ENCODE peak calls at places on chromosomes 11 and 22, in five cellular contexts. V is GM13977, Q is AG10803, A is ovary, Y is AG04450. X is an unnamed sample.

GRCh38 chr11:80163441-80163840 is 722.6 kb upstream of the TENM4 start:
- DNase-seq in Q (no peak), V (no peak), A (no peak), Y (no peak), X (no peak)

GRCh38 chr22:50305658-50306566 is 1.5 kb downstream of the PLXNB2 start:
- DNase-seq in Y (peak), A (peak), V (peak), Q (peak), X (peak)

GRCh38 chr11:69658606-69659450 is 16.3 kb downstream of the LTO1 start:
- DNase-seq in Q (no peak), V (no peak), A (no peak), Y (no peak), X (no peak)

GRCh38 chr11:93655047-93655446 is 6.4 kb upstream of the CEP295 start:
- DNase-seq in V (no peak), Y (no peak), A (no peak), Q (no peak), X (no peak)

GRCh38 chr11:126343051-126343450 is 12.4 kb upstream of the ST3GAL4 start:
- DNase-seq in Q (no peak), A (peak), V (no peak), Y (no peak), X (no peak)

GRCh38 chr22:43535741-43536140 is 123.9 kb downstream of the MPPED1 start:
- DNase-seq in A (no peak), V (no peak), Q (no peak), Y (no peak), X (no peak)

GRCh38 chr22:30204742-30205111 is 41.8 kb downstream of the LIF start:
- DNase-seq in V (no peak), Q (peak), A (peak), Y (peak), X (no peak)

GRCh38 chr11:61480936-61481335 is 27.6 kb upstream of the LRRC10B start:
- DNase-seq in Y (no peak), A (no peak), V (no peak), Q (no peak), X (no peak)

GRCh38 chr11:69131644-69132300 is 24.0 kb upstream of the SMIM38 start:
- DNase-seq in Q (peak), Y (peak), V (peak), A (no peak), X (no peak)

GRCh38 chr11:1460396-1460795 is 26.2 kb downstream of the MOB2 start:
- DNase-seq in Q (no peak), A (peak), Y (peak), V (no peak), X (no peak)

GRCh38 chr11:36702330-36703054 is 104.5 kb upstream of the RAG2 start:
- DNase-seq in Q (peak), A (no peak), V (peak), Y (peak), X (no peak)

GRCh38 chr11:63165710-63166310 is 21.8 kb upstream of the SLC22A24 start:
- DNase-seq in Y (no peak), V (no peak), Q (no peak), A (no peak), X (no peak)

GRCh38 chr11:75145196-75145971 is 5.5 kb upstream of the SLCO2B1 start:
- DNase-seq in Y (no peak), V (no peak), Q (no peak), A (no peak), X (no peak)

GRCh38 chr22:38246046-38246658 is 26.7 kb downstream of the TMEM184B start:
- DNase-seq in A (no peak), V (no peak), Q (no peak), Y (no peak), X (no peak)

GRCh38 chr22:40128989-40129388 is 48.7 kb upstream of the TNRC6B start:
- DNase-seq in A (no peak), Y (no peak), V (no peak), Q (no peak), X (no peak)

GRCh38 chr11:8631395-8632110 is 37.5 kb upstream of the STK33 start:
- DNase-seq in A (no peak), Q (peak), V (no peak), Y (peak), X (no peak)

GRCh38 chr22:42905217-42905616 is 48.1 kb upstream of the ARFGAP3 start:
- DNase-seq in Q (no peak), A (no peak), V (no peak), Y (no peak), X (no peak)

GRCh38 chr11:2441171-2441570 is 3.1 kb downstream of the TRPM5 start:
- DNase-seq in V (no peak), Q (no peak), A (no peak), Y (no peak), X (no peak)

GRCh38 chr11:65279713-65280459 is 18.1 kb downstream of the POLA2 start:
- DNase-seq in Y (peak), Q (peak), V (peak), A (no peak), X (no peak)

GRCh38 chr11:131408011-131408640 is 37.7 kb downstream of the NTM start:
- DNase-seq in V (peak), Y (no peak), A (no peak), Q (peak), X (no peak)

GRCh38 chr11:57399928-57400578 is 9.6 kb upstream of the PRG2 start:
- DNase-seq in V (no peak), Y (no peak), Q (no peak), A (no peak), X (no peak)

GRCh38 chr11:118911880-118912741 is 13.6 kb downstream of the BCL9L start:
- DNase-seq in Y (peak), A (peak), V (no peak), Q (peak), X (peak)

GRCh38 chr11:17649696-17650600 is 69.4 kb upstream of the MYOD1 start:
- DNase-seq in A (no peak), Q (peak), Y (no peak), V (peak), X (no peak)

GRCh38 chr11:120744016-120744994 is 232.8 kb downstream of the GRIK4 start:
- DNase-seq in V (no peak), Q (no peak), A (no peak), Y (no peak), X (no peak)

GRCh38 chr11:80593981-80594380 is 1153.2 kb upstream of the TENM4 start:
- DNase-seq in Q (peak), A (no peak), V (no peak), Y (no peak), X (no peak)

GRCh38 chr22:23831261-23831660 is 7.5 kb downstream of the DERL3 start:
- DNase-seq in V (no peak), A (peak), Q (no peak), Y (no peak), X (no peak)

GRCh38 chr11:69443968-69444364 is 37.5 kb upstream of the LINC01488 start:
- DNase-seq in Y (no peak), Q (peak), A (no peak), V (no peak), X (no peak)

GRCh38 chr11:120241277-120241676 is 1.3 kb downstream of the POU2F3 start:
- DNase-seq in Q (no peak), Y (no peak), V (no peak), A (no peak), X (no peak)

GRCh38 chr11:109132539-109132938 is 289.5 kb upstream of the C11orf87 start:
- DNase-seq in A (no peak), Y (no peak), Q (peak), V (no peak), X (no peak)

GRCh38 chr22:19524170-19525115 is at the start of gene CLDN5:
- DNase-seq in Y (no peak), Q (no peak), V (peak), A (peak), X (no peak)

GRCh38 chr11:14622241-14622954 is 21.2 kb upstream of the PDE3B start:
- DNase-seq in A (no peak), Q (no peak), V (no peak), Y (no peak), X (no peak)

GRCh38 chr22:18968011-18968749 is 32.1 kb upstream of the PRODH start:
- DNase-seq in Q (peak), Y (no peak), A (no peak), V (no peak), X (no peak)

GRCh38 chr11:9756878-9757277 is 93.0 kb downstream of the SWAP70 start:
- DNase-seq in A (no peak), Q (no peak), Y (no peak), V (no peak), X (no peak)

GRCh38 chr11:9759519-9760179 is 95.8 kb downstream of the SWAP70 start:
- DNase-seq in Q (peak), Y (peak), V (peak), A (peak), X (peak)

GRCh38 chr11:9760180-9760550 is 96.3 kb downstream of the SWAP70 start:
- DNase-seq in V (no peak), Y (peak), A (peak), Q (peak), X (peak)

GRCh38 chr11:9757809-9758675 is 94.2 kb downstream of the SWAP70 start:
- DNase-seq in Y (no peak), A (peak), Q (peak), V (peak), X (peak)

DNA sequence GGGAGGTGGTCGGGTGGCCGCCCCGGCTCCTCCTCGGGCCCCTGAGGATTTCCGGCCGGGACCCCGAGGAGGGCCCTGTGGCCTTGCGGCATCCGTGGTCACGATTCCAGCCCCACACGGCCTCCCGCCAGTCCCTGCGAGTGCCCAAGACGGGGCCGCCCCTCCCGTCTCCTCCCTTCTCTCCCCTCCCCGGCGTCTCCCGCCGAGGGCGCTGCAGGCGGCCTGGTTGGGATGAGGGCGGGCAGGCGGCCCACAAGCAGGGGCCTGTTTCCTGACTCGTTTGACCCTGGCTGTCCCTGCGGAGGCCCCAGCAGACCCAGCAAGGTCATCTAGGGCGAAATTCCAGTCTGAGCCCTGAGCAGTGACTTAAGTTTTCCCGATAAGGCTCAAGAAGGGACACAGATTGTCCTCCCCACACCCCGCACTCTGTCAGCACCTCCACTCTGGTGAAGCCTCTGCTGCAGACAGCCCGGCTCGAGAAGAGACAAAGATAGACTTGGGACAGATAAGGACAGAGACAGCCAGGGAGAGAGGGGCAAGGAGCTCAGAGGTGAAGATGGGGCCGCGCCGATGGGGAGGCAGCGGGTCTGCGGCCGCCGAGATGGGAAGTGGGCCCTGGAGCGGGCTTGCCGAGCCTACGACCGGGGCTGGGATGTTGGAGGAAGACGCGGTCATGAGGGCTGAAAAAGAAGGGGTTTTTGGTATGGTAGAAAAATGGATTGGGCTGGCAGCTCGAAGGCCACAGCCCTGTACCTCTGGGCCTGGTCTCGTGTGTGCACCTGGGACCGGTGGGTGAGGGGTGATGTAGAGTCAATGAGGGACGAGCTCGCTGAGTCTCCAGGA is 95.0 kb downstream of the SWAP70 start:
- DNase-seq in V (peak), Q (peak), A (peak), Y (no peak), X (peak)
- TF ChIP-seq CTCF in V (peak), Q (peak), A (no peak), Y (peak), X (no peak)

DNA sequence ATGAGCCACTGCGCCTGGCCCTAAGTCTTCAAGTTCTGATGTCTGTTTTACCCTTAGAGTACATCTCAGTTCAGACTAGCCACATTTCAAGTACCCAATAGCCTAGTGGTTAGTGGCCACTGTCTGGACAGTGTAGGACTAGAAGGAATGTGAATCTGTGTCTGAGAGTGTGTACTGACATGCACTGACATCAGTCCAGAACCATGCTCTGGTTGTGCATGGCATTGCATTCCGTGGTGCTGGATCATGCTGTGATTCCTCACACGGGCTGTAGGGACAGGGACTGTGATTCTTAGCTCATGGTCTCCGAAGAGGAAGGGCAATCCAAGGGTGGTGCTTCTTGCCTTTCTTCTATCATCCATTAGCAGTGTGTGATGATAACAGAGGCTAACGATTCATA is 41.1 kb downstream of the AMOTL1 start:
- DNase-seq in Y (no peak), V (no peak), Q (peak), A (no peak), X (no peak)
- TF ChIP-seq CTCF in Y (no peak), V (no peak), Q (no peak), A (no peak), X (no peak)

DNA sequence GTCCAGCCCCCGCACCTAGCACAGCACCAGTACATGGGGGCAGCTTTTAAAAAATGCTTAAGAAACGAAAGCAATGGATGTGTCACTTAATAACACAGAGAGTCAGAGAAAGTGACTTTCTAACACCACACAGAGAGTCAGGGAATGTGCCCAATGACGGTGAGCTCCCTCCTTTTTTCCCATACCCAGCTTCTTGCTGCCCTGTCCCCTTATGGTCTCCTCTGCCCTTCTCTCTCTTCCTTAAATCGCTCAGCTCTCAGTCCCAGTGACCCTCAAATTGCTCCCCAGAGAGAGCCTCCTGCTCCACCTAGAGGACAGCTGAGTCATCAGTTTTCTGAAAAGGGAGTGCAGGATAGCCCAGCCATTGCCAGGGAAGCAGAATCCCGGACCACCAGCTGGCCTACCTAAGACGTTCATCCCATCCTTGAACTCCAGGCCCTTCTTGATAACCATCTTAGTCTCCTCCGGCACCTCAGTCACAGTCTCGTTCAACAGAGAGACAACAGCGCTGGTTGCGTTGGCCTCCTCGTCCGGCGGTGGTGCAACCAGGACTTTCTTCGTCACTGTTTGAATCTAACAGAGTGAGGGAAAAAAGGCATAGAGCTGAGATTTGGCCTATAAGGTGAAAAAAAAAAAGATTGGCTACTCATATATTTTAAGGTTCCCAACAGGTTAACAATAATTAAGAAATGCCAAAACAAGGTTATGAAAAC is 113.5 kb downstream of the SLC1A2 start:
- DNase-seq in V (peak), Q (peak), Y (no peak), A (no peak), X (no peak)
- TF ChIP-seq CTCF in V (peak), Q (peak), Y (peak), A (no peak), X (peak)

GRCh38 chr22:46681010-46681409 is 57.0 kb downstream of the CERK start:
- DNase-seq in V (peak), A (no peak), Q (no peak), Y (no peak), X (no peak)
- TF ChIP-seq CTCF in V (peak), A (no peak), Q (no peak), Y (peak), X (no peak)

GRCh38 chr22:17836977-17837742 is 62.9 kb upstream of the BID start:
- DNase-seq in A (no peak), Q (no peak), V (no peak), Y (no peak), X (no peak)
- TF ChIP-seq CTCF in A (no peak), Q (no peak), V (no peak), Y (no peak), X (peak)

DNA sequence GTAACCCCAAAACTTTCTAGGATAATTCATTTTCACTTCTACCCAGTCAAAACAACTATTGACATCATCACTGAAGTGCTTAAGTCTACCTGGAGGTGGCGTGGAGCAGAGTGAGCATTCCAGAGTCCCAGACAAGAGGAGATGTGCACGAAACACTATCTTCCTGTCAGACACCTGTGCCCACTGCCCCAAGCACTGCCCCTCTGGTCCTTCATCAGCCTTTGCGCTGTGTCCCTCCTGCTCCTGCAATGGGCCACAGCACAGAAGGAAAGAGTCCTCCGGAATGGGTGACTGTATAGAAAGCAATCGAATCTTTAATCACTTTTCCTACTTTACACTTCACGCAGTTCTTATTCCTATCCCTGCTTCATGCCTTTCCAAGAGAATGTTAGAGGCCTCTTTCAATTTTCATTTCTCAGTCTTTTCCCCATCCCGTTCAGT is 512 bp upstream of the GRIA4 start:
- DNase-seq in A (no peak), V (peak), Q (no peak), Y (no peak), X (no peak)
- TF ChIP-seq CTCF in A (no peak), V (peak), Q (peak), Y (peak), X (peak)

GRCh38 chr22:37196539-37197450 is 8.7 kb upstream of the C1QTNF6 start:
- DNase-seq in Q (peak), V (no peak), A (peak), Y (peak), X (no peak)
- TF ChIP-seq CTCF in Q (peak), V (no peak), A (no peak), Y (peak), X (no peak)

GRCh38 chr11:60159868-60160267 is 23.0 kb downstream of the MS4A6A start:
- DNase-seq in V (no peak), Y (no peak), A (no peak), Q (no peak), X (no peak)
- TF ChIP-seq CTCF in V (no peak), Y (no peak), A (no peak), Q (no peak), X (no peak)

DNA sequence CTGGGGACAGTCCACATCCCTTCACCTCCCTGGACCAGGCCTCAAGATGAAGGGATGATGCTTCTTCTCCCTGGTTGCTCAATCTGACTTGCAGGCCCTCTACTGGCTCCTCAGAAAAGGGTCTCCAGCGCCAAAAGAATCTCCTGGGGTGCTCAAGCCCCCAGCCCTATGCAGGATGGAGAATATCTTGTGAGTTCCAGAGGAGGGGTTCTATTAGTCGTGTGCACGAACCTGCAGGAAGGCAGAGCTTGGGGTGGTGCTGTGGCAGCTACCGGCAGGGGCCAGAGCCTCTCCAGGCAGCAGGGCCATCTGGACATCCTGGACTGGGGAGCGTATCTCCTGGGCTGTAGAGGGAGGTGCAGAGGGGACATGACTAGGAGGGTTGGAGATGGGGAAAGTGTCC is 1339.5 kb downstream of the BRD1 start:
- DNase-seq in V (no peak), A (no peak), Q (peak), Y (no peak), X (no peak)
- TF ChIP-seq CTCF in V (no peak), A (no peak), Q (peak), Y (no peak), X (peak)

DNA sequence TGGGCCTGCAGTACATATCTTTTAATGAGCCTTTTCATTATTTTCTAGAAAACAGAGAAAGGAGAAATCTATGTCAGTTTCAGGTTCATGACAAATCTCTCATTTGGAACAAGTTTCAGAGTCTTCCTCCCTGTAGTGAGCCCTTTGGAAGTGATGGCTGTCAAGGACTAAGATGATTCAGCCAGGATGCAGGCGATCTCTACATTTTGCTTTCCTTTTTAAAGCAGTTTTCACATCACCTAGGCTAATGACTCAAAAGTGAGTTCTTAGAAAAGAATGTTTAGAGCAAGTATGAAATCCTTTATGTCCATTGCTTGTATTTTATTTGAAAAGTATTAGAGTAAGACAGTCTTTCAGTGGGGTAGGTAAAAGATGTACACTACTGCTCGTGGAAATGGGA is 130.1 kb downstream of the TRPC6 start:
- DNase-seq in Y (no peak), A (no peak), V (no peak), Q (peak), X (no peak)
- TF ChIP-seq CTCF in Y (no peak), A (no peak), V (no peak), Q (no peak), X (no peak)